ENCODE peak calls at places on chromosome 17, in eight cellular contexts. A is GM23248, Y is OCI-LY7, L is SK-N-SH, Z is MM.1S, D is GM23338, X is HCT116, I is hepatocyte. B is an unnamed sample.

GRCh38 chr17:43212641-43213490 is 1.2 kb downstream of the TMEM106A start:
- DNase-seq in A (peak; percentile 32), Y (peak; percentile 55), L (no peak), Z (no peak), D (no peak), X (no peak), I (no peak), B (no peak)

GRCh38 chr17:8894189-8894611 is 26.7 kb upstream of the PIK3R6 start:
- DNase-seq in A (no peak), Y (no peak), L (peak; percentile 37), Z (no peak), D (peak; percentile 51), X (no peak), I (no peak), B (peak; percentile 42)

GRCh38 chr17:77380411-77381184 is 239.8 kb downstream of the SEC14L1 start:
- DNase-seq in A (no peak), Y (no peak), L (no peak), Z (no peak), D (no peak), X (no peak), I (no peak), B (no peak)

GRCh38 chr17:50261051-50261915 is 13.0 kb upstream of the TMEM92 start:
- DNase-seq in A (no peak), Y (no peak), L (peak; percentile 29), Z (no peak), D (no peak), X (no peak), I (no peak), B (no peak)

GRCh38 chr17:69448431-69449102 is 34.1 kb downstream of the MAP2K6 start:
- DNase-seq in A (no peak), Y (no peak), L (peak; percentile 40), Z (no peak), D (peak; percentile 97), X (no peak), I (no peak), B (peak; percentile 88)

GRCh38 chr17:40532520-40533253 is 31.3 kb upstream of the TNS4 start:
- DNase-seq in A (no peak), Y (no peak), L (no peak), Z (no peak), D (no peak), X (no peak), I (no peak), B (no peak)

GRCh38 chr17:8726951-8727555 is 17.6 kb downstream of the CCDC42 start:
- DNase-seq in A (no peak), Y (no peak), L (peak; percentile 50), Z (no peak), D (no peak), X (no peak), I (peak; percentile 64), B (no peak)

GRCh38 chr17:82097187-82097918 is 683 bp downstream of the FASN start:
- DNase-seq in A (peak; percentile 82), Y (peak; percentile 58), L (peak; percentile 91), Z (peak; percentile 30), D (peak; percentile 25), X (no peak), I (peak; percentile 78), B (peak; percentile 74)

GRCh38 chr17:30981531-30982519 is 11.0 kb downstream of the RNF135 start:
- DNase-seq in A (no peak), Y (no peak), L (no peak), Z (no peak), D (no peak), X (no peak), I (no peak), B (no peak)

GRCh38 chr17:41415833-41416335 is 8.5 kb downstream of the KRT37 start:
- DNase-seq in A (peak; percentile 39), Y (no peak), L (no peak), Z (no peak), D (no peak), X (no peak), I (peak; percentile 30), B (no peak)

DNA sequence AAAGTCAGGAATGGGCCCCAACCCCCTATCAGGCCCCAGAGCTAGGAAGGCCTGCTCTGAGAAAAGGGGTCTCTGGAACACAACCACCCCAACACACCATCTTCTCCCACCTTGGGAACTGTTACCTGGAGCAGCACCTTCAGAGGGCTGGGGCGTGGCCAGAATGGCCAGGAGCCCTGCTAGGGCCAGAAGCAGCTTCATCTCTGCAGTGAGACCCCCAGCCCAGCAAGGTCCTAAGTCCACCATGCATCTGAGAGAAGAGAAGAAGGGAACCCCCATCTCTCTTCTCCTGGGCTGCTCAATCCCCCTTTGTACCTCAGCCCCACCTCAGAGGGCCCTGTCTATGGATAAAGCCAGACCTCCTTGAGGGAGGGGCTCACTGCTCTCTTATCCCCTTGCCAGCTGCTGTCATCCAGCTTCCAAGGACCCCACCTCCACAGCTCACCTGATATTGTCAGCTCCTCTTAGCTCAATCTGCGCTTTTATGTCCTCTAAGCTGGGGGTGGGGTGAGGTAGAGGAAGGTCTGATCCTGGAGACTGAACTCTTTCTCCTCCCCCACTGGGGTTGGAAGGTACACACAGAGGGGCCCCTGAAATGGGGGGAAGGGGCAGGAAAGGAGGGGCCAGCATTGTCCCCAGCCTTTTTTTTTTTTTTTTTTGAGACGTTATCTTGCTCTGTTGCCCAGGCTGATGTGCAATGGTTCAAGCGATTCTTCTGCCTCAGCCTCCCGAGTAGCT is at the start of gene MPO:
- DNase-seq in A (no peak), Y (no peak), L (peak; percentile 20), Z (no peak), D (no peak), X (no peak), I (no peak), B (no peak)
- TF ChIP-seq EZH2phosphoT487 in A (no peak), Y (no peak), L (no peak), Z (no peak), D (no peak), X (no peak), I (no peak), B (no peak)

DNA sequence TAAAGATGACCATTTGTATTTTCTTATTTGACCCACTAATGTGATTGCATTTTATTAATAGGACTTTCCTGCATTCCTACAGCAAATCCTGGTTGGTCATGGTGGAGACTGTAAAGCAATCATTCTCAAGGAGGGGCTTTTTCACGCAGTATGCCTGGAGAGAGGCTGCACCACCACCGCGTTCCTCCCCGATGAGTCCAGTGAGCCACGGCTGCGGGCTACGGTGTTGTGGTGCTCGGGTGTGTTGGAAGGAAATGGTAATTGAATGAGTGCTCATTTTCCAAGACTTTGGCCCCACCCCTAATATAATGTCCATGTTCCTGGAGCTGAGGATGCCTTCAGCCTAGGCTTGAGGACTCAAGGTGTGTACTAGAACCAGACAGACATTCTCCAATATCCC is 39.6 kb downstream of the HEATR6 start:
- DNase-seq in A (no peak), Y (no peak), L (no peak), Z (no peak), D (no peak), X (no peak), I (no peak), B (no peak)
- TF ChIP-seq EZH2phosphoT487 in A (no peak), Y (no peak), L (no peak), Z (no peak), D (no peak), X (no peak), I (no peak), B (no peak)

GRCh38 chr17:61390479-61390791 is 9.2 kb upstream of the TBX2 start:
- DNase-seq in A (no peak), Y (no peak), L (no peak), Z (no peak), D (no peak), X (no peak), I (no peak), B (no peak)

GRCh38 chr17:61387511-61388305 is 11.9 kb upstream of the TBX2 start:
- DNase-seq in A (no peak), Y (no peak), L (no peak), Z (no peak), D (no peak), X (no peak), I (no peak), B (no peak)

GRCh38 chr17:61388561-61389356 is 10.9 kb upstream of the TBX2 start:
- DNase-seq in A (no peak), Y (no peak), L (no peak), Z (no peak), D (no peak), X (no peak), I (no peak), B (no peak)

GRCh38 chr17:61391595-61392291 is 7.9 kb upstream of the TBX2 start:
- DNase-seq in A (no peak), Y (no peak), L (no peak), Z (no peak), D (no peak), X (no peak), I (no peak), B (no peak)

DNA sequence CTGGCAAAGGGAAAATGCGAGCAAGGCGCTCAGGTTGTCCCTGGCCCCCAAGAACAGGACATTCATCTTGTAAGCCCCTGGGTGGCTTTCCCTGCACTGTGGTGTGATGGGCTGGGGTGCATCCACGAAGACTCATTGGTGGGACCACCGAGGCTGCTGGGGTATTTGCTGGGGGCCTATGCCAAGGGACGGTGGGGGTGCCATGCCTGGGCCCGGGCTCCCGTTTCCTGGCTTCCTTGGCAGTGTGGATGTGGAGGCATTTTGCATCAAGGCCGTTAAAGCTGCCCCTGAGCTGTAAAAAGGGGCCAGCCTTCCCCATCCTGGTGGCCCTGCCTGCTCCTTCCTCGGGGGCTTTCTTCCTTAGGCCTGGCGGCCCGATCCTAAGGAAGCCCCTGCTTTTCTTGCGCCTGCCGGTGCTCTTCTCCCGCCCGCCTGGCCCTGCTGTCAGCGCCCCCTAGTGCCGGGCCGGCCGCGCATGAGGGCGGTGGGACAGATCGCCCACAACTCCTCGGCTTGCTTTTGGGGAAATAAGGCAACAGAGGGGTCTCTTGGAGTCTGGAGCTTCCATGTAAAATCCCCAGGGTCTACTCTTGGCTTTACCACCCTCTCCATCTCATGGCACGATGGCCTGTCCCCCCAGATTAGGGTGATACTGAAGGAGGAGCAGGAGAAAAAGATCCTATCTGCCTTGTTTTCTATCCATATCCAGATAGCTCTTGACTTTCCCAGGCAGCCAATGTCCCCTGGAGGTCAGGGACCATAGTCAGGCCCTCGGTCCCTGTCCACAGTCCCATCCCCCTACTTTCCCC is 9.8 kb upstream of the TBX2 start:
- DNase-seq in A (peak; percentile 59), Y (peak; percentile 42), L (peak; percentile 80), Z (peak; percentile 36), D (peak; percentile 86), X (no peak), I (peak; percentile 74), B (peak; percentile 83)
- TF ChIP-seq EZH2phosphoT487 in A (no peak), Y (no peak), L (no peak), Z (no peak), D (no peak), X (no peak), I (no peak), B (no peak)

DNA sequence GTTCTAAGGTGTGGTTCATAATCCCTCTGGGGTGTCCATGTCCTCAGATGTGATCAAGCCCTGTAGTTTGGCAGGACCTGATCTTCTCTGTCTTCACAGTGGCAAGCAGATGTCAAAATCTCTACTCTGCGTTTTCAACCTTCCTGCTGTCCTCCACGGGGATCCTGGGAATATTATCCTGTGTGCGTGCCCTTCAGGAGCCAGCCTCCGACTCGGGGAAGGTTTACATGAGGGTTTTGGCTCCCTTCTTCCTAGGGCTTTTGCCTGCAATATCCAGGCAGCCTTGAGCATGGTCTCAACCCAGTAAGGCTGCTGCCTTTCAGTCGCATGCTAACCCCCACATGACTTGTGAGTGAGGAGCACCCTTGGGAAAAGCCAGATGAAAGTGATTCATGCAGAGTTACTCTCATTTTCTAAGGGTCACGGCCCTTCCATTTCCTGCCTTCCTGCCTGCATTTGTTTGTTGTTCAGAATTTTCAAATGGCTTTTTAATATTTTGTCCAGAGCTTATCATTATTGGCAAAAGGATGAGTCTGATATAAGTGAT is 202.2 kb upstream of the CHMP6 start:
- DNase-seq in A (peak; percentile 96), Y (peak; percentile 71), L (no peak), Z (no peak), D (no peak), X (peak; percentile 24), I (peak; percentile 33), B (no peak)
- TF ChIP-seq EZH2phosphoT487 in A (no peak), Y (no peak), L (no peak), Z (no peak), D (no peak), X (no peak), I (no peak), B (no peak)

B was measured in neural progenitor cell.